ENCODE peak calls at places on chromosomes 2 and 18, in five cellular contexts. M is GM12865, Q is omental fat pad, U is nephron progenitor cell, E is cardiac muscle cell. I is an unnamed sample.

GRCh38 chr2:17792515-17792914 is 23.7 kb upstream of the MSGN1 start:
- DNase-seq in Q (no peak), M (peak; percentile 50), U (no peak), E (no peak), I (no peak)

GRCh38 chr2:219071189-219071816 is 10.6 kb upstream of the IHH start:
- DNase-seq in E (no peak), M (no peak), U (no peak), Q (no peak), I (no peak)

GRCh38 chr2:37997629-37998028 is 72.5 kb downstream of the RMDN2 start:
- DNase-seq in Q (no peak), E (no peak), U (no peak), M (no peak), I (no peak)

GRCh38 chr2:184780944-184781343 is 182.6 kb downstream of the ZNF804A start:
- DNase-seq in E (no peak), Q (no peak), U (no peak), M (no peak), I (no peak)

GRCh38 chr2:234795272-234795920 is 156.4 kb upstream of the SH3BP4 start:
- DNase-seq in E (no peak), M (no peak), U (no peak), Q (no peak), I (no peak)

GRCh38 chr2:25230128-25230527 is 61.7 kb upstream of the POMC start:
- DNase-seq in E (no peak), U (no peak), M (no peak), Q (no peak), I (no peak)

GRCh38 chr2:71596011-71596410 is 142.7 kb downstream of the DYSF start:
- DNase-seq in E (no peak), M (no peak), Q (no peak), U (no peak), I (no peak)

GRCh38 chr18:63402246-63403164 is 19.8 kb downstream of the VPS4B start:
- DNase-seq in E (no peak), Q (no peak), U (no peak), M (no peak), I (no peak)

GRCh38 chr2:47602996-47603395 is 179.9 kb upstream of the MSH6 start:
- DNase-seq in M (no peak), U (no peak), Q (no peak), E (no peak), I (no peak)

GRCh38 chr18:52682260-52682659 is 342.3 kb downstream of the DCC start:
- DNase-seq in E (no peak), U (no peak), M (no peak), Q (no peak), I (no peak)

GRCh38 chr2:11299439-11299838 is 45.0 kb downstream of the ROCK2 start:
- DNase-seq in E (no peak), U (no peak), Q (no peak), M (no peak), I (no peak)

GRCh38 chr2:40240067-40240466 is 211.8 kb downstream of the SLC8A1 start:
- DNase-seq in Q (peak; percentile 58), U (no peak), E (no peak), M (no peak), I (no peak)

GRCh38 chr2:106020821-106021316 is 173.2 kb downstream of the UXS1 start:
- DNase-seq in U (peak; percentile 13), Q (no peak), M (no peak), E (peak; percentile 13), I (no peak)

GRCh38 chr18:59249186-59249774 is 24.0 kb downstream of the RAX start:
- DNase-seq in Q (no peak), U (peak; percentile 59), M (peak; percentile 62), E (peak; percentile 76), I (peak; percentile 71)

GRCh38 chr2:197615033-197615652 is 60.2 kb downstream of the RFTN2 start:
- DNase-seq in U (no peak), Q (no peak), E (no peak), M (peak; percentile 18), I (no peak)

GRCh38 chr18:72613589-72613988 is 69.4 kb upstream of the CBLN2 start:
- DNase-seq in U (no peak), Q (no peak), M (no peak), E (no peak), I (no peak)

GRCh38 chr2:185507703-185508102 is 230.9 kb upstream of the FSIP2 start:
- DNase-seq in M (no peak), E (no peak), U (no peak), Q (no peak), I (no peak)

GRCh38 chr2:217329023-217329431 is 469.2 kb upstream of the TNP1 start:
- DNase-seq in Q (no peak), M (no peak), E (no peak), U (no peak), I (no peak)

GRCh38 chr2:168632733-168633132 is 169.7 kb upstream of the NOSTRIN start:
- DNase-seq in U (no peak), E (peak; percentile 14), M (no peak), Q (no peak), I (no peak)

GRCh38 chr2:24771905-24772586 is 21.1 kb downstream of the PTRHD1 start:
- DNase-seq in M (no peak), E (no peak), Q (no peak), U (no peak), I (no peak)

GRCh38 chr18:35283923-35284794 is 5.9 kb downstream of the ZSCAN30 start:
- DNase-seq in E (no peak), Q (no peak), U (no peak), M (no peak), I (no peak)

GRCh38 chr18:35290070-35290735 is at the start of gene ZSCAN30:
- DNase-seq in E (peak; percentile 95), M (peak; percentile 97), Q (peak; percentile 76), U (peak; percentile 96), I (peak; percentile 91)

GRCh38 chr18:35289293-35290069 is 548 bp downstream of the ZSCAN30 start:
- DNase-seq in M (peak; percentile 49), Q (no peak), U (peak; percentile 15), E (peak; percentile 1), I (no peak)

GRCh38 chr18:35282353-35282752 is 7.7 kb downstream of the ZSCAN30 start:
- DNase-seq in E (no peak), U (no peak), M (no peak), Q (no peak), I (no peak)

GRCh38 chr18:35284846-35285245 is 5.2 kb downstream of the ZSCAN30 start:
- DNase-seq in Q (no peak), M (no peak), U (no peak), E (no peak), I (no peak)
- TF ChIP-seq CTCF in Q (no peak), M (no peak), U (no peak), E (no peak), I (no peak)

DNA sequence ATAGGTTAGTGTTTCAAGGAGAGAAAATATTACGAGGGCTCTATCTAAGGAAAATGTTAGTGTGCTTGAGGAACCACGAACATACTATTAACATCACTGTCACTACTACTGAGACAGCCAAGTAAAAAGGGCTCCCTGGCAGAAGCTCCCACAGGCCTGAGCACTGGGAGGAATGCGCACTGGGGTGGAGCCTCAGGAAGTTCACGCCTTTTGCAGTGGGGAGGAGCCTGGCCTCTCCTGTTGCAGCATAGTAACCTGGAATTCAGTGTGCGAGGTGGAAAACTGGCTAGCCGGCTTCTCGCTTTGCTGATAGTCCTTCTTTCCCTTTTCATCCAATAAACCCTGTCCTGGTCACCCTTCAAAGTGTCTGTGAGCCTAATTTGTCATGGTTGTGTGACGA is 250.3 kb downstream of the ERBB4 start:
- DNase-seq in U (peak; percentile 6), M (no peak), E (no peak), Q (no peak), I (no peak)
- TF ChIP-seq CTCF in U (no peak), M (no peak), E (no peak), Q (no peak), I (no peak)

GRCh38 chr2:158756331-158756730 is 38.8 kb upstream of the DAPL1 start:
- DNase-seq in Q (no peak), U (no peak), E (no peak), M (no peak), I (no peak)

GRCh38 chr2:158755310-158755709 is 39.8 kb upstream of the DAPL1 start:
- DNase-seq in U (no peak), E (no peak), Q (no peak), M (no peak), I (no peak)

GRCh38 chr2:158754303-158754611 is 40.9 kb upstream of the DAPL1 start:
- DNase-seq in Q (no peak), U (no peak), M (no peak), E (no peak), I (no peak)

GRCh38 chr2:158756976-158757375 is 38.1 kb upstream of the DAPL1 start:
- DNase-seq in U (no peak), E (no peak), Q (no peak), M (no peak), I (no peak)

GRCh38 chr2:158755738-158756137 is 39.4 kb upstream of the DAPL1 start:
- DNase-seq in Q (no peak), E (peak; percentile 17), M (peak; percentile 12), U (no peak), I (no peak)
- TF ChIP-seq CTCF in Q (no peak), E (peak; percentile 48), M (peak; percentile 25), U (peak; percentile 33), I (no peak)

DNA sequence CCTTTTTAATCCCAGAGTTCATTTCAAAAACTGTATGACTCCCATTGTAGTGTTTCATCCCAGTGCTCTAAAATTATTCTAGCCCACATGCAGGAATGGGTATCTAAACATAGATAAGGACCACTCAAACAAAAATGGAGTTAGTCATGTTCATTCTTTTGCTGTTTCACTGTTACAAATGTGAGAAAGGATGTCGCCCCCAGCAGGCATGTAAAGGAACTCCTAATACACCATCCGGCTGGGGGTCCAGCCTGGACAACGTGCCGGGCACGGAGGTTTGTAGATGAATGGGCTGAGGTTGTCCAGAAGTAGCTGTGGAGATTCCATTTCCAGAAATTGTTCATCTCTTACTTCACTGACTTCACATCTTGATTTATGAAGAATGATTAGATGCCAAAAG is 101.9 kb upstream of the RAB12 start:
- DNase-seq in M (no peak), Q (no peak), E (peak; percentile 36), U (peak; percentile 16), I (no peak)
- TF ChIP-seq CTCF in M (peak; percentile 40), Q (no peak), E (peak; percentile 36), U (peak; percentile 41), I (no peak)

I was measured in GM20000.